ENCODE peak calls at places on chromosomes 5 and 9, in eight cellular contexts. Q is RWPE1, S is tibial nerve, A is right atrium auricular region, Y is WERI-Rb-1, H is transverse colon, K is heart right ventricle, G is Calu3. F is an unnamed sample.

GRCh38 chr9:31100311-31100710 is 1284.1 kb upstream of the ACO1 start:
- DNase-seq in G (no peak), A (no peak), H (no peak), K (no peak), Y (no peak), Q (no peak), S (no peak), F (no peak)

GRCh38 chr5:173614591-173614990 is 1.9 kb downstream of the BOD1 start:
- DNase-seq in G (no peak), H (no peak), K (no peak), Y (no peak), Q (no peak), A (no peak), S (no peak), F (no peak)

GRCh38 chr9:130943780-130944179 is 4.7 kb upstream of the FIBCD1 start:
- DNase-seq in Q (no peak), K (no peak), S (no peak), A (no peak), G (no peak), H (no peak), Y (no peak), F (no peak)

GRCh38 chr5:15763754-15764153 is 263.8 kb downstream of the FBXL7 start:
- DNase-seq in Y (peak; percentile 73), A (no peak), Q (no peak), G (no peak), H (no peak), S (no peak), K (no peak), F (no peak)

GRCh38 chr5:156474251-156474650 is 147.3 kb downstream of the SGCD start:
- DNase-seq in K (peak; percentile 54), G (no peak), H (no peak), A (peak; percentile 63), Y (no peak), Q (no peak), S (no peak), F (no peak)

GRCh38 chr5:55027589-55027988 is 3.5 kb downstream of the GZMK start:
- DNase-seq in A (no peak), G (no peak), H (no peak), Y (no peak), S (no peak), K (no peak), Q (no peak), F (no peak)

GRCh38 chr5:37889612-37890317 is 49.9 kb upstream of the GDNF start:
- DNase-seq in H (no peak), Y (no peak), Q (peak; percentile 97), G (no peak), K (no peak), S (no peak), A (no peak), F (peak; percentile 42)

GRCh38 chr5:178667109-178667508 is 40.3 kb upstream of the CLK4 start:
- DNase-seq in S (no peak), Q (no peak), K (no peak), A (no peak), H (no peak), G (no peak), Y (no peak), F (no peak)

GRCh38 chr9:87896891-87897290 is 14.2 kb downstream of the SPATA31E1 start:
- DNase-seq in Y (no peak), G (no peak), Q (no peak), H (no peak), S (no peak), K (no peak), A (no peak), F (no peak)

GRCh38 chr5:108216890-108217289 is 165.0 kb downstream of the FBXL17 start:
- DNase-seq in K (no peak), H (no peak), Q (peak; percentile 22), Y (no peak), A (no peak), G (peak; percentile 5), S (no peak), F (no peak)

GRCh38 chr9:126665696-126666035 is 51.9 kb downstream of the LMX1B start:
- DNase-seq in H (no peak), S (no peak), A (no peak), G (no peak), Q (no peak), K (no peak), Y (no peak), F (no peak)

GRCh38 chr9:25936031-25936430 is 257.8 kb upstream of the TUSC1 start:
- DNase-seq in A (no peak), S (no peak), G (no peak), Y (no peak), K (no peak), H (no peak), Q (no peak), F (no peak)

GRCh38 chr5:43646997-43647396 is 44.0 kb downstream of the NNT start:
- DNase-seq in Q (no peak), H (no peak), G (no peak), A (no peak), Y (no peak), K (no peak), S (no peak), F (no peak)

GRCh38 chr9:137611623-137612609 is 6.4 kb downstream of the ARRDC1 start:
- DNase-seq in Q (peak; percentile 98), S (no peak), A (peak; percentile 70), K (no peak), G (peak; percentile 96), Y (no peak), H (peak; percentile 94), F (no peak)

GRCh38 chr5:126365446-126366198 is 57.6 kb upstream of the GRAMD2B start:
- DNase-seq in A (no peak), G (no peak), Y (no peak), K (no peak), H (no peak), S (no peak), Q (no peak), F (no peak)

GRCh38 chr5:132446621-132447020 is 44.0 kb downstream of the IRF1 start:
- DNase-seq in G (no peak), S (peak; percentile 73), A (peak; percentile 87), Q (no peak), K (peak; percentile 88), Y (no peak), H (peak; percentile 66), F (peak; percentile 76)

GRCh38 chr5:61167382-61167781 is 5.1 kb upstream of the SMIM15 start:
- DNase-seq in K (no peak), G (peak; percentile 37), H (peak; percentile 28), S (no peak), Y (peak; percentile 11), A (no peak), Q (peak; percentile 64), F (no peak)

GRCh38 chr9:89956331-89956730 is 351.5 kb downstream of the GADD45G start:
- DNase-seq in H (no peak), Q (no peak), A (no peak), Y (no peak), G (no peak), S (no peak), K (no peak), F (no peak)

GRCh38 chr5:61264273-61264661 is 67.8 kb upstream of the ZSWIM6 start:
- DNase-seq in G (no peak), A (no peak), Y (no peak), S (no peak), K (no peak), Q (no peak), H (no peak), F (no peak)

GRCh38 chr9:38687389-38687842 is 32.5 kb downstream of the FAM240B start:
- DNase-seq in A (peak; percentile 63), Q (peak; percentile 85), G (peak; percentile 46), S (no peak), H (peak; percentile 82), K (no peak), Y (no peak), F (no peak)

GRCh38 chr9:121735065-121735791 is 83.8 kb downstream of the DAB2IP start:
- DNase-seq in G (peak; percentile 60), A (no peak), H (peak; percentile 58), Q (peak; percentile 64), Y (peak; percentile 48), K (no peak), S (no peak), F (peak; percentile 24)

GRCh38 chr9:135085830-135086546 is 1.5 kb upstream of the OLFM1 start:
- DNase-seq in K (peak; percentile 73), G (peak; percentile 76), Y (peak; percentile 95), Q (peak; percentile 90), H (peak; percentile 76), S (peak; percentile 74), A (peak; percentile 86), F (peak; percentile 24)

DNA sequence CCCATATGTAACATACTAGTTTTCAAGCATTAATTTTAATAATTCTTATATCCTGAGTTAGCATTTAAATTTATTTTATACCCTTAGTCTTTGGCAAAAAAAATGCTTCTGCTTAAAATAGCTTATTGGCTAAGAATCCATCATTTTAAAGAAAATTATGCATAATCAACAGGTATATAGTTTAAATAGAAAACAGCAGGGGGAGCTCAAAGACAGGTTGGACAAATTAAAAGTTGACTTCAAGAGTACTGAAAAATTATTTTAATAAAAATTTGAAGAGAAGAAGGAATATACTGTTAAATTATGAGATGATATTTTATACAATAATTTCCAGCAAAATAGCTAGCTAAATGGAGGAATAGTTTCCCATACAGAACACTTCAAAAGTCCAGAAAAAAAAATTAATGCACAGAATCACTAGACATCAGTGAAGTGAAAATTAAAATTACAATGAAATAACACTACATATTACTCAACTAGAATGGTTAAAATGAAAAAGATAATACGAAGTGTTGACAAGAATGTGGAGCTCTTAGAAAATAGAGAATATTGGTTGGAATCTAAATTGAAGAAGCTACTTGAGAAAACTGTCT is 387.1 kb downstream of the PDE4D start:
- DNase-seq in A (no peak), G (no peak), Q (peak; percentile 40), K (no peak), Y (no peak), H (no peak), S (no peak), F (peak; percentile 3)
- TF ChIP-seq CTCF in A (peak; percentile 68), G (peak; percentile 34), Q (peak; percentile 77), K (peak; percentile 58), Y (no peak), H (peak; percentile 59), S (no peak), F (peak; percentile 29)

GRCh38 chr5:33588654-33589372 is 148.0 kb downstream of the TARS1 start:
- DNase-seq in G (peak; percentile 46), A (no peak), K (no peak), Q (no peak), H (peak; percentile 22), Y (peak; percentile 67), S (no peak), F (no peak)
- TF ChIP-seq CTCF in G (no peak), A (peak; percentile 36), K (peak; percentile 9), Q (peak; percentile 27), H (peak; percentile 18), Y (peak; percentile 89), S (no peak), F (peak; percentile 33)

GRCh38 chr9:119372951-119373350 is 3.7 kb upstream of the BRINP1 start:
- DNase-seq in K (no peak), Q (no peak), G (no peak), Y (peak; percentile 61), A (no peak), S (no peak), H (no peak), F (no peak)

GRCh38 chr9:119370816-119371215 is 1.6 kb upstream of the BRINP1 start:
- DNase-seq in A (no peak), S (no peak), Y (peak; percentile 18), H (peak; percentile 7), G (no peak), Q (peak; percentile 68), K (peak; percentile 29), F (no peak)

GRCh38 chr9:119375892-119376291 is 6.7 kb upstream of the BRINP1 start:
- DNase-seq in H (peak; percentile 9), Q (peak; percentile 26), K (no peak), Y (peak; percentile 82), S (no peak), A (no peak), G (no peak), F (no peak)
- TF ChIP-seq CTCF in H (no peak), Q (peak; percentile 29), K (peak; percentile 9), Y (peak; percentile 65), S (no peak), A (no peak), G (no peak), F (peak; percentile 18)

GRCh38 chr9:96061293-96061987 is 185.9 kb downstream of the ERCC6L2 start:
- DNase-seq in G (peak; percentile 7), K (peak; percentile 43), H (no peak), A (peak; percentile 76), Q (peak; percentile 64), S (no peak), Y (peak; percentile 53), F (no peak)
- TF ChIP-seq CTCF in G (no peak), K (peak; percentile 49), H (peak; percentile 27), A (peak; percentile 69), Q (no peak), S (peak; percentile 69), Y (peak; percentile 76), F (peak; percentile 48)

F was measured in AG09319.